ENCODE peak calls at places on chromosomes 5 and 9, in seven cellular contexts. Y, R, K, C, X, F and N are unnamed samples.
A peak's percentile ranks its signal among the peaks of the same experiment; 100 is the strongest.

GRCh38 chr9:136792321-136793062 is 1.3 kb downstream of the TMEM141 start:
- DNase-seq in Y (no peak), R (no peak), K (no peak), C (peak; percentile 67), X (no peak), F (no peak), N (peak; percentile 61)

GRCh38 chr5:105978011-105978410 is 1692.7 kb downstream of the EFNA5 start:
- DNase-seq in Y (no peak), R (no peak), K (no peak), C (no peak), X (no peak), F (no peak), N (no peak)

GRCh38 chr9:81138173-81138572 is 551.2 kb downstream of the TLE1 start:
- DNase-seq in Y (no peak), R (no peak), K (no peak), C (no peak), X (no peak), F (no peak), N (no peak)

GRCh38 chr5:55633574-55634203 is 78.4 kb downstream of the SLC38A9 start:
- DNase-seq in Y (no peak), R (peak; percentile 74), K (peak; percentile 11), C (no peak), X (no peak), F (no peak), N (peak; percentile 58)

GRCh38 chr9:131405429-131405828 is 11.5 kb downstream of the PRRC2B start:
- DNase-seq in Y (no peak), R (no peak), K (no peak), C (no peak), X (no peak), F (no peak), N (peak; percentile 12)

GRCh38 chr9:8208465-8208864 is 408.9 kb upstream of the DMAC1 start:
- DNase-seq in Y (no peak), R (no peak), K (no peak), C (no peak), X (no peak), F (no peak), N (no peak)

GRCh38 chr9:70563437-70564204 is 149.2 kb upstream of the KLF9 start:
- DNase-seq in Y (no peak), R (peak; percentile 70), K (no peak), C (no peak), X (no peak), F (no peak), N (no peak)

GRCh38 chr5:176732736-176733585 is 77.4 kb upstream of the UNC5A start:
- DNase-seq in Y (no peak), R (no peak), K (no peak), C (no peak), X (no peak), F (no peak), N (peak; percentile 13)

GRCh38 chr5:126917918-126918623 is 112.3 kb downstream of the MARCHF3 start:
- DNase-seq in Y (peak; percentile 27), R (peak; percentile 69), K (peak; percentile 67), C (no peak), X (no peak), F (no peak), N (no peak)

GRCh38 chr5:165296401-165297130 is 1791.1 kb downstream of the MAT2B start:
- DNase-seq in Y (no peak), R (no peak), K (no peak), C (no peak), X (no peak), F (no peak), N (no peak)

GRCh38 chr5:149264432-149265069 is 7.1 kb upstream of the AFAP1L1 start:
- DNase-seq in Y (peak; percentile 23), R (no peak), K (peak; percentile 84), C (no peak), X (no peak), F (peak; percentile 21), N (no peak)

GRCh38 chr9:70061776-70062175 is 18.1 kb downstream of the MAMDC2 start:
- DNase-seq in Y (no peak), R (no peak), K (no peak), C (no peak), X (no peak), F (no peak), N (no peak)

GRCh38 chr9:122789256-122790046 is 718 bp downstream of the OR5C1 start:
- DNase-seq in Y (no peak), R (no peak), K (no peak), C (no peak), X (no peak), F (no peak), N (no peak)

GRCh38 chr5:107470007-107470582 is 200.6 kb downstream of the EFNA5 start:
- DNase-seq in Y (no peak), R (no peak), K (no peak), C (no peak), X (no peak), F (no peak), N (no peak)

GRCh38 chr5:76406014-76406413 is 2.9 kb downstream of the IQGAP2 start:
- DNase-seq in Y (no peak), R (no peak), K (no peak), C (no peak), X (no peak), F (no peak), N (no peak)

GRCh38 chr9:99169982-99170761 is 51.6 kb downstream of the ALG2 start:
- DNase-seq in Y (no peak), R (no peak), K (no peak), C (no peak), X (no peak), F (no peak), N (no peak)

GRCh38 chr5:78512440-78512839 is 136.1 kb downstream of the LHFPL2 start:
- DNase-seq in Y (no peak), R (no peak), K (no peak), C (no peak), X (no peak), F (no peak), N (no peak)

GRCh38 chr5:78514427-78515345 is 133.9 kb downstream of the LHFPL2 start:
- DNase-seq in Y (no peak), R (no peak), K (no peak), C (no peak), X (no peak), F (no peak), N (no peak)

GRCh38 chr5:78519198-78519941 is 129.2 kb downstream of the LHFPL2 start:
- DNase-seq in Y (no peak), R (no peak), K (no peak), C (no peak), X (no peak), F (no peak), N (no peak)

GRCh38 chr5:78518365-78519197 is 130.0 kb downstream of the LHFPL2 start:
- DNase-seq in Y (peak; percentile 86), R (peak; percentile 87), K (peak; percentile 79), C (peak; percentile 79), X (no peak), F (peak; percentile 97), N (no peak)

GRCh38 chr5:78515665-78516064 is 132.9 kb downstream of the LHFPL2 start:
- DNase-seq in Y (no peak), R (no peak), K (no peak), C (no peak), X (no peak), F (no peak), N (no peak)
- TF ChIP-seq CTCF in Y (no peak), R (no peak), K (no peak), C (no peak), X (no peak), F (peak; percentile 31), N (no peak)

DNA sequence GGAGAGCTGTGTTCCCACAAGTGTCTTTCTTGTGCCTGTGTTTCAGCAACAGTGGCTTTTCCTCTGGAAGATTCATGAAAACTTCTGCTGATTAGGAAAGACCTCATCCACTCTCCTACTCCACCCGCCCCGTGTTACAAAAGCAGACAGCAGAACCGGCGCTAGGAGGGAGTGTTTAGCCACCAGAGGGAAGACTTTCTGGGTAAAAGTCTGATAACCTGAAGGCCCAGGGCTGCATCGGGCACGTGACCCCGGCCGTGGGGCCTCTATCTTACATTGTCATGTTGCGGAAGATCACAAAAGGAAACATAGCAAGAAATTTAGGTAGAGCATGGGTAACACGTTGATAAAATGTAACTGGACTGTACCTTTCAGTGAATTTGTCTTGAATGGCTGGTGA is 32.0 kb upstream of the DMRT2 start:
- DNase-seq in Y (no peak), R (peak; percentile 15), K (no peak), C (no peak), X (no peak), F (peak; percentile 35), N (peak; percentile 56)
- TF ChIP-seq CTCF in Y (peak; percentile 26), R (peak; percentile 73), K (no peak), C (no peak), X (peak; percentile 62), F (peak; percentile 57), N (peak; percentile 41)

GRCh38 chr9:127589955-127590370 is 22.1 kb upstream of the STXBP1 start:
- DNase-seq in Y (peak; percentile 78), R (peak; percentile 66), K (peak; percentile 54), C (no peak), X (peak; percentile 67), F (peak; percentile 70), N (peak; percentile 72)
- TF ChIP-seq CTCF in Y (peak; percentile 88), R (peak; percentile 94), K (peak; percentile 70), C (peak; percentile 88), X (peak; percentile 95), F (peak; percentile 84), N (peak; percentile 90)

GRCh38 chr9:96398582-96399334 is 15.2 kb upstream of the SLC35D2 start:
- DNase-seq in Y (no peak), R (no peak), K (no peak), C (no peak), X (no peak), F (no peak), N (no peak)
- TF ChIP-seq CTCF in Y (no peak), R (no peak), K (no peak), C (no peak), X (no peak), F (no peak), N (no peak)

GRCh38 chr5:173577817-173578216 is 38.6 kb downstream of the BOD1 start:
- DNase-seq in Y (no peak), R (no peak), K (no peak), C (no peak), X (no peak), F (no peak), N (peak; percentile 11)
- TF ChIP-seq CTCF in Y (no peak), R (no peak), K (no peak), C (no peak), X (no peak), F (no peak), N (no peak)

DNA sequence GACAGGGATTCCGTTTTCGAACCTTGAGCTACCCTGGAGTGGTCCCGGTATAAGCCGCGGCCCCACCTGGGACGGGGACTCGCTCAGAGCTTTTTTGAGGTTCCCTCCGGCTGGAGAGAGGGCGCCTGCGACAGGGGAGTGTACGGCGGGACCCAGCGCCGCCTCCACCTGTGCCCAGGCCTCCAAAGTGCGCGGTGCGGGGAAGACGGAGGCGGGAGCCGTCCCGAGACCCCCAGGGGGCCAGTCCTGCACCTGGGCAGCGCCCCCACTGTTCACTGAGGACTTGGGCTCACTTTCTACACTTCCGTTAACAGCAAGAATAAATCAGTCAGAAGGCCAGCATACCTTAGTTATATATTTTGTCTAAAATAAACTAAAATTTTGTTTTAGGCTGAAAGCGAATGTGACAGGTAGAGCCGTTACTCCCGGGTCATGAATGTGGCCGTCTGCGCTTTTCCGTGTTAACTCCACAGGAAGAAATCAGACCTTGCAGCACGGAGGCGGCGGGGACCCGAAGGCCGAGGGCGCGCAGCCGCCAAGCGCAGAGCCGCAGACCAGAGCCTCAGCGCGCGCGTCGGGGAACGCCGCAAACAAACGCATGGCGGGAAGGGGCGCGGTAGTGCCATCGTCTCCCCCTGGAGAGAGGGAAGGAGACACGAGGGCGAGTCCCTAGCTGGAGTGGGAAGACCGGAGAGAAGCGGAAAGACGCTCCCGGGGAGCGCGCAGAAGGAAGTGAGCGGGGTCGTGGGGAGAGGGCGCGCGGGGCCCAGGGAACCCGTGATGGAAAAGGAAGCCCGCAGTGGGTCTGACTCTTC is 14.1 kb downstream of the TRIM7 start:
- DNase-seq in Y (no peak), R (no peak), K (peak; percentile 59), C (peak; percentile 88), X (peak; percentile 46), F (no peak), N (peak; percentile 72)
- TF ChIP-seq CTCF in Y (peak; percentile 47), R (peak; percentile 63), K (peak; percentile 58), C (no peak), X (peak; percentile 41), F (peak; percentile 46), N (peak; percentile 15)